ENCODE peak calls at places on chromosome 21, in eight cellular contexts. Y, L, M, U, N, I, X and S are unnamed samples.
A peak's percentile ranks its signal among the peaks of the same experiment; 100 is the strongest.

GRCh38 chr21:37450385-37451044 is 83.9 kb downstream of the DYRK1A start:
- DNase-seq in X (no peak), L (no peak), I (no peak), N (no peak), M (no peak), Y (no peak), U (no peak), S (peak; percentile 82)

GRCh38 chr21:32858628-32859027 is 87.1 kb upstream of the PAXBP1 start:
- DNase-seq in N (no peak), U (no peak), X (no peak), I (no peak), M (no peak), L (no peak), Y (no peak), S (no peak)

GRCh38 chr21:42107881-42108553 is 36.9 kb downstream of the UMODL1 start:
- DNase-seq in N (no peak), X (peak; percentile 90), Y (peak; percentile 87), M (peak; percentile 51), L (no peak), U (peak; percentile 29), I (peak; percentile 92), S (no peak)

GRCh38 chr21:31394309-31394708 is 50.2 kb upstream of the TIAM1 start:
- DNase-seq in I (no peak), M (no peak), U (no peak), X (no peak), L (no peak), Y (no peak), N (no peak), S (no peak)

GRCh38 chr21:28669978-28670377 is 322.7 kb downstream of the LTN1 start:
- DNase-seq in L (no peak), X (no peak), M (no peak), I (no peak), N (no peak), U (no peak), Y (no peak), S (no peak)

GRCh38 chr21:25501996-25502665 is 105.2 kb downstream of the MRPL39 start:
- DNase-seq in X (no peak), N (no peak), U (no peak), L (no peak), I (no peak), M (no peak), Y (no peak), S (no peak)

GRCh38 chr21:32426592-32427051 is 14.1 kb downstream of the EVA1C start:
- DNase-seq in U (no peak), X (no peak), I (no peak), L (no peak), Y (no peak), N (no peak), M (peak; percentile 30), S (no peak)

GRCh38 chr21:16037386-16037785 is 307.6 kb downstream of the USP25 start:
- DNase-seq in X (no peak), N (no peak), L (no peak), I (no peak), M (no peak), U (no peak), Y (no peak), S (no peak)

GRCh38 chr21:21051109-21052055 is 53.2 kb downstream of the NCAM2 start:
- DNase-seq in N (no peak), M (no peak), X (no peak), L (no peak), U (no peak), I (no peak), Y (no peak), S (no peak)

GRCh38 chr21:33608559-33608958 is 20.1 kb upstream of the DONSON start:
- DNase-seq in U (no peak), L (no peak), Y (no peak), M (no peak), X (no peak), N (no peak), I (no peak), S (no peak)

GRCh38 chr21:40829308-40829707 is 17.6 kb downstream of the DSCAM start:
- DNase-seq in L (no peak), I (no peak), X (no peak), U (no peak), M (no peak), N (no peak), Y (no peak), S (no peak)

GRCh38 chr21:31173881-31174555 is 135.7 kb upstream of the KRTAP19-8 start:
- DNase-seq in I (no peak), X (no peak), U (peak; percentile 55), L (no peak), Y (peak; percentile 13), N (no peak), M (no peak), S (no peak)

GRCh38 chr21:41958886-41959563 is 5.2 kb upstream of the C2CD2 start:
- DNase-seq in X (no peak), Y (no peak), N (peak; percentile 38), M (no peak), I (no peak), L (peak; percentile 74), U (no peak), S (no peak)

GRCh38 chr21:15064576-15065380 is at the start of gene NRIP1:
- DNase-seq in Y (peak; percentile 93), I (peak; percentile 51), U (peak; percentile 95), L (peak; percentile 92), X (peak; percentile 98), N (peak; percentile 94), M (peak; percentile 85), S (peak; percentile 91)

GRCh38 chr21:41680444-41681335 is 86.2 kb downstream of the RIPK4 start:
- DNase-seq in L (no peak), M (peak; percentile 48), N (no peak), Y (peak; percentile 27), X (peak; percentile 67), I (no peak), U (no peak), S (no peak)

GRCh38 chr21:32372755-32373154 is 20.1 kb downstream of the URB1 start:
- DNase-seq in I (no peak), M (no peak), L (no peak), N (no peak), Y (no peak), X (no peak), U (no peak), S (no peak)

GRCh38 chr21:42114646-42115045 is 43.5 kb downstream of the UMODL1 start:
- DNase-seq in U (no peak), Y (no peak), I (no peak), N (no peak), L (no peak), M (no peak), X (no peak), S (no peak)

GRCh38 chr21:45030637-45031218 is 43.7 kb upstream of the ADARB1 start:
- DNase-seq in M (no peak), L (peak; percentile 28), X (no peak), Y (no peak), I (no peak), U (no peak), N (no peak), S (no peak)

GRCh38 chr21:34302496-34302895 is 61.3 kb upstream of the KCNE2 start:
- DNase-seq in Y (no peak), I (no peak), U (no peak), M (no peak), N (no peak), X (no peak), L (no peak), S (no peak)

GRCh38 chr21:36966846-36967657 is 583 bp upstream of the HLCS start:
- DNase-seq in I (no peak), L (no peak), U (no peak), X (peak; percentile 90), N (no peak), M (no peak), Y (peak; percentile 43), S (peak; percentile 43)

GRCh38 chr21:33789697-33790096 is 125.9 kb downstream of the ATP5PO start:
- DNase-seq in X (no peak), U (no peak), L (no peak), I (no peak), M (no peak), N (no peak), Y (no peak), S (no peak)

GRCh38 chr21:45153358-45154318 is 79.3 kb downstream of the ADARB1 start:
- DNase-seq in L (no peak), N (no peak), X (no peak), M (no peak), Y (no peak), I (no peak), U (no peak), S (no peak)

GRCh38 chr21:31781737-31782136 is 49.8 kb upstream of the SCAF4 start:
- DNase-seq in M (peak; percentile 4), L (no peak), Y (peak; percentile 22), N (peak; percentile 69), I (no peak), X (no peak), U (peak; percentile 58), S (no peak)

GRCh38 chr21:29506214-29506613 is 207.5 kb downstream of the BACH1 start:
- DNase-seq in L (no peak), N (no peak), X (no peak), M (no peak), I (no peak), Y (no peak), U (no peak), S (no peak)

GRCh38 chr21:43861716-43862115 is 3.3 kb upstream of the AGPAT3 start:
- DNase-seq in X (peak; percentile 63), N (peak; percentile 24), I (no peak), Y (peak; percentile 61), U (peak; percentile 10), M (no peak), L (no peak), S (no peak)
- TF ChIP-seq POLR2A in X (no peak), N (no peak), I (no peak), Y (no peak), U (no peak), M (no peak), L (no peak), S (no peak)

GRCh38 chr21:35408401-35408800 is 359.3 kb upstream of the RUNX1 start:
- DNase-seq in Y (no peak), I (no peak), X (no peak), L (no peak), U (no peak), N (no peak), M (no peak), S (no peak)
- TF ChIP-seq POLR2A in Y (no peak), I (no peak), X (no peak), L (no peak), U (no peak), N (no peak), M (no peak), S (no peak)

DNA sequence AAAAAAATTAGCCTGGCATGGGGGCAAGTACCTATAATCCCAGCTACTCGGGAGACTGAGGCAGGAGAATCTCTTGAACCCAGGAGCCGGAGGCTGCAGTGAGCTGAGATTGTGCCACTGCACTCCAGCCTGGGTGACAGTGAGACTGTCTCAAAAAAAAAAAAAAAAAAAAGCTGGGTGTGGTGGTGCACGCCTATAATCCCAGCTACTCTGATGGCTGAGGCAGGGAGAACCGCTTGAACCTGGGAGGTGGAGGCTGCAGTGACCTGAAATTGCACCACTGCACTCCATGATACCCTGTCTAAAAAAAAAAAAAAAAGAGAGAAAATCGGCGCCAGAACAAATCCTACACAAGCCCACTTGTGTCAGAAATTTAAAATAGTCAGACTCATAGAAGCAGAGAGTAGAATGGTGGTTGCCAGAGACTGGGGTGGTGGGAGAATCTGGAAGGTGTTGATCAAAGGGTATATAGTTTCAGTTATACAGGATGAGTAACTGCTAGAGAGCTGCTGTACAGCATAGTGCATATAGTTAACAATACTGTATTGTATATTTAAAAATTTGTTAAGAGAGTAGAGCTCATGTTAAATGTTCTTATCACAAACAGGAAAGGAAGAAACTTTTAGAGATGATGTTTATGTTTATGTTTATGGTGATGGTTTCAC is 9.6 kb downstream of the DIP2A start:
- DNase-seq in U (no peak), L (no peak), I (no peak), X (no peak), N (no peak), M (no peak), Y (no peak), S (no peak)
- TF ChIP-seq POLR2A in U (no peak), L (no peak), I (no peak), X (no peak), N (no peak), M (no peak), Y (no peak), S (no peak)

GRCh38 chr21:38807987-38808386 is 2.3 kb downstream of the ETS2 start:
- DNase-seq in U (no peak), M (no peak), N (no peak), X (no peak), Y (no peak), I (no peak), L (no peak), S (no peak)
- TF ChIP-seq POLR2A in U (no peak), M (no peak), N (no peak), X (no peak), Y (no peak), I (no peak), L (no peak), S (peak; percentile 39)